ENCODE peak calls at places on chromosomes 1 and 21, in ten cellular contexts. B is stomach; J is LNCaP clone FGC; S is adrenal gland; I is neural crest cell; U is cardiac fibroblast; R is CD4-positive, alpha-beta T cell; V is GM12865; D is A549; Y is HepG2. L is an unnamed sample.

GRCh38 chr1:234676103-234676594 is 66.2 kb upstream of the IRF2BP2 start:
- DNase-seq in B (peak), J (no peak), S (peak), I (peak), U (peak), R (peak), V (peak), D (peak), Y (peak), L (no peak)

GRCh38 chr1:228293393-228293792 is 85.5 kb downstream of the OBSCN start:
- DNase-seq in B (no peak), J (no peak), S (no peak), I (no peak), U (no peak), R (no peak), V (no peak), D (no peak), Y (no peak), L (no peak)

GRCh38 chr1:93221913-93222312 is 41.4 kb downstream of the CCDC18 start:
- DNase-seq in B (no peak), J (no peak), S (peak), I (no peak), U (no peak), R (no peak), V (no peak), D (no peak), Y (peak), L (no peak)

GRCh38 chr1:32816676-32817158 is 441 bp downstream of the YARS1 start:
- DNase-seq in B (no peak), J (no peak), S (peak), I (peak), U (peak), R (no peak), V (peak), D (peak), Y (peak), L (no peak)

GRCh38 chr1:10839188-10839770 is 42.8 kb upstream of the CASZ1 start:
- DNase-seq in B (no peak), J (no peak), S (no peak), I (no peak), U (no peak), R (no peak), V (no peak), D (no peak), Y (no peak), L (no peak)

GRCh38 chr1:94384485-94385353 is 33.5 kb upstream of the ABCD3 start:
- DNase-seq in B (peak), J (peak), S (no peak), I (no peak), U (no peak), R (no peak), V (no peak), D (peak), Y (peak), L (no peak)

GRCh38 chr1:160838876-160839275 is 23.8 kb downstream of the CD244 start:
- DNase-seq in B (no peak), J (no peak), S (no peak), I (no peak), U (no peak), R (no peak), V (no peak), D (no peak), Y (no peak), L (peak)

GRCh38 chr1:45846931-45847330 is 43.5 kb downstream of the MAST2 start:
- DNase-seq in B (no peak), J (no peak), S (no peak), I (no peak), U (peak), R (no peak), V (no peak), D (no peak), Y (no peak), L (no peak)

GRCh38 chr1:171788696-171789095 is 7.2 kb downstream of the METTL13 start:
- DNase-seq in B (no peak), J (no peak), S (no peak), I (no peak), U (peak), R (no peak), V (no peak), D (no peak), Y (no peak), L (no peak)

GRCh38 chr21:31900121-31900895 is 27.5 kb downstream of the HUNK start:
- DNase-seq in B (peak), J (no peak), S (peak), I (no peak), U (no peak), R (no peak), V (no peak), D (peak), Y (peak), L (no peak)

GRCh38 chr1:52057245-52057644 is 1.1 kb downstream of the BTF3L4 start:
- DNase-seq in B (no peak), J (no peak), S (no peak), I (no peak), U (peak), R (no peak), V (no peak), D (no peak), Y (no peak), L (no peak)

GRCh38 chr1:221765527-221765926 is 23.6 kb upstream of the DUSP10 start:
- DNase-seq in B (no peak), J (no peak), S (no peak), I (no peak), U (peak), R (no peak), V (no peak), D (no peak), Y (no peak), L (no peak)

GRCh38 chr1:9801909-9802308 is 21.9 kb downstream of the CLSTN1 start:
- DNase-seq in B (no peak), J (no peak), S (no peak), I (no peak), U (no peak), R (no peak), V (no peak), D (no peak), Y (no peak), L (no peak)

GRCh38 chr1:53738205-53739108 is 507 bp downstream of the GLIS1 start:
- DNase-seq in B (no peak), J (no peak), S (no peak), I (no peak), U (peak), R (no peak), V (no peak), D (no peak), Y (no peak), L (no peak)

GRCh38 chr1:178942285-178943218 is 71.7 kb upstream of the ANGPTL1 start:
- DNase-seq in B (no peak), J (no peak), S (no peak), I (no peak), U (peak), R (no peak), V (no peak), D (no peak), Y (no peak), L (peak)

GRCh38 chr1:52142220-52143153 is 598 bp downstream of the ZFYVE9 start:
- DNase-seq in B (peak), J (no peak), S (peak), I (peak), U (peak), R (no peak), V (peak), D (peak), Y (peak), L (peak)

GRCh38 chr1:110873856-110874255 is 908 bp downstream of the CD53 start:
- DNase-seq in B (no peak), J (no peak), S (no peak), I (no peak), U (no peak), R (no peak), V (no peak), D (no peak), Y (no peak), L (no peak)

GRCh38 chr1:172603816-172604215 is 55.1 kb upstream of the FASLG start:
- DNase-seq in B (no peak), J (no peak), S (no peak), I (no peak), U (no peak), R (no peak), V (no peak), D (no peak), Y (no peak), L (no peak)

GRCh38 chr1:109643385-109644230 is 12.3 kb upstream of the GSTM4 start:
- DNase-seq in B (peak), J (no peak), S (peak), I (peak), U (peak), R (peak), V (peak), D (peak), Y (peak), L (peak)

GRCh38 chr1:60893111-60893510 is 189.2 kb upstream of the NFIA start:
- DNase-seq in B (no peak), J (no peak), S (no peak), I (no peak), U (no peak), R (no peak), V (no peak), D (no peak), Y (no peak), L (no peak)

GRCh38 chr1:173476197-173476663 is 905 bp upstream of the PRDX6 start:
- DNase-seq in B (no peak), J (no peak), S (no peak), I (no peak), U (no peak), R (no peak), V (peak), D (no peak), Y (no peak), L (no peak)

GRCh38 chr1:27624467-27625233 is 10.3 kb downstream of the FGR start:
- DNase-seq in B (no peak), J (no peak), S (no peak), I (no peak), U (no peak), R (no peak), V (peak), D (no peak), Y (no peak), L (no peak)

GRCh38 chr1:70319750-70320149 is 34.8 kb downstream of the ANKRD13C start:
- DNase-seq in B (no peak), J (no peak), S (no peak), I (no peak), U (peak), R (no peak), V (no peak), D (peak), Y (peak), L (no peak)

GRCh38 chr1:26999440-26999987 is 6.0 kb downstream of the TRNP1 start:
- DNase-seq in B (peak), J (no peak), S (peak), I (no peak), U (peak), R (no peak), V (no peak), D (peak), Y (peak), L (peak)

GRCh38 chr1:84300991-84301758 is at the start of gene SAMD13:
- DNase-seq in B (peak), J (peak), S (peak), I (no peak), U (peak), R (peak), V (peak), D (peak), Y (no peak), L (no peak)

GRCh38 chr21:41926068-41926806 is 27.6 kb downstream of the C2CD2 start:
- DNase-seq in B (peak), J (peak), S (no peak), I (no peak), U (peak), R (no peak), V (peak), D (no peak), Y (peak), L (no peak)

GRCh38 chr21:36297938-36298572 is 21.9 kb upstream of the MORC3 start:
- DNase-seq in B (peak), J (peak), S (peak), I (no peak), U (no peak), R (peak), V (peak), D (peak), Y (peak), L (no peak)

GRCh38 chr1:18941221-18942141 is 15.0 kb downstream of the IFFO2 start:
- DNase-seq in B (no peak), J (no peak), S (peak), I (no peak), U (peak), R (no peak), V (no peak), D (peak), Y (peak), L (no peak)

GRCh38 chr1:22163578-22163977 is 20.7 kb upstream of the WNT4 start:
- DNase-seq in B (peak), J (no peak), S (no peak), I (no peak), U (no peak), R (no peak), V (no peak), D (no peak), Y (no peak), L (no peak)

GRCh38 chr21:38438476-38438893 is 59.8 kb downstream of the ERG start:
- DNase-seq in B (no peak), J (no peak), S (peak), I (no peak), U (peak), R (no peak), V (no peak), D (peak), Y (no peak), L (peak)

GRCh38 chr1:164155337-164155850 is 403.6 kb upstream of the PBX1 start:
- DNase-seq in B (no peak), J (no peak), S (no peak), I (no peak), U (no peak), R (no peak), V (no peak), D (peak), Y (no peak), L (no peak)

GRCh38 chr1:226407497-226408284 is at the start of gene PARP1:
- DNase-seq in B (peak), J (peak), S (peak), I (peak), U (peak), R (peak), V (peak), D (peak), Y (peak), L (peak)

GRCh38 chr1:246708166-246708565 is 16.0 kb upstream of the SCCPDH start:
- DNase-seq in B (no peak), J (no peak), S (no peak), I (no peak), U (no peak), R (no peak), V (no peak), D (no peak), Y (no peak), L (no peak)

GRCh38 chr1:22131875-22132486 is 10.9 kb downstream of the WNT4 start:
- DNase-seq in B (peak), J (no peak), S (no peak), I (peak), U (no peak), R (peak), V (peak), D (peak), Y (peak), L (no peak)

GRCh38 chr1:6454856-6455751 is 10.9 kb downstream of the TNFRSF25 start:
- DNase-seq in B (no peak), J (no peak), S (no peak), I (no peak), U (peak), R (peak), V (peak), D (no peak), Y (no peak), L (no peak)

GRCh38 chr1:206685256-206685748 is 597 bp downstream of the MAPKAPK2 start:
- DNase-seq in B (no peak), J (no peak), S (peak), I (peak), U (peak), R (peak), V (peak), D (peak), Y (no peak), L (no peak)

GRCh38 chr1:224958490-224958889 is 29.0 kb downstream of the DNAH14 start:
- DNase-seq in B (no peak), J (no peak), S (no peak), I (no peak), U (no peak), R (no peak), V (no peak), D (no peak), Y (no peak), L (no peak)

GRCh38 chr21:37237764-37238163 is 29.4 kb downstream of the VPS26C start:
- DNase-seq in B (no peak), J (no peak), S (no peak), I (no peak), U (no peak), R (no peak), V (no peak), D (no peak), Y (no peak), L (no peak)

DNA sequence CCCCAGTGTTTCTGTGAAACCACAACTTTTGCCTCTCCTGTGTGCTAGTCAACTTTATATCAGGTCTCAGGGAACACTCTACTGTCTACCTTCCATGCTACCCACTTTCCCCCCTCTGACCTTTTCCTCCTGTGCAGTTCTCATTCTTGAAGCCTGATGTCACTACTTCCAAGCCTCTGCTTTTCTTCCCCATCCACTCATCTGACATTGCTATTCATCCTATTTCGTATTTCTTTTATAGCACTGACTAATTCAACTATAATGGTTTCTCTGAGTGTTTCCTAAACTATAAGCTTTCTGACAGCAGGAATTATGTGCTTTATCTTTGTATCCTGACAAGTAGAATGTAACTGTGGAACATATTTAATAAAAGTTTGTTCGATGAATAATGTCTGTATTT is 18.2 kb upstream of the DPH5 start:
- DNase-seq in B (no peak), J (no peak), S (no peak), I (no peak), U (peak), R (no peak), V (no peak), D (no peak), Y (no peak), L (no peak)
- TF ChIP-seq CTCF in B (no peak), J (no peak), S (no peak), I (no peak), U (peak), R (no peak), V (no peak), D (no peak), Y (no peak), L (no peak)

GRCh38 chr1:201518105-201518504 is 11.2 kb upstream of the CSRP1 start:
- DNase-seq in B (no peak), J (no peak), S (no peak), I (no peak), U (no peak), R (no peak), V (no peak), D (no peak), Y (no peak), L (no peak)

GRCh38 chr1:201516511-201517127 is 9.7 kb upstream of the CSRP1 start:
- DNase-seq in B (no peak), J (no peak), S (no peak), I (no peak), U (no peak), R (no peak), V (no peak), D (no peak), Y (no peak), L (no peak)

GRCh38 chr1:201515895-201516294 is 9.0 kb upstream of the CSRP1 start:
- DNase-seq in B (no peak), J (no peak), S (no peak), I (no peak), U (no peak), R (no peak), V (no peak), D (no peak), Y (no peak), L (no peak)

GRCh38 chr1:201515062-201515750 is 8.3 kb upstream of the CSRP1 start:
- DNase-seq in B (no peak), J (no peak), S (no peak), I (no peak), U (no peak), R (no peak), V (no peak), D (no peak), Y (no peak), L (no peak)

GRCh38 chr1:201517631-201518030 is 10.7 kb upstream of the CSRP1 start:
- DNase-seq in B (no peak), J (no peak), S (no peak), I (no peak), U (no peak), R (no peak), V (no peak), D (no peak), Y (no peak), L (no peak)
- TF ChIP-seq CTCF in B (no peak), J (no peak), S (no peak), I (no peak), U (no peak), R (no peak), V (no peak), D (no peak), Y (no peak), L (no peak)

DNA sequence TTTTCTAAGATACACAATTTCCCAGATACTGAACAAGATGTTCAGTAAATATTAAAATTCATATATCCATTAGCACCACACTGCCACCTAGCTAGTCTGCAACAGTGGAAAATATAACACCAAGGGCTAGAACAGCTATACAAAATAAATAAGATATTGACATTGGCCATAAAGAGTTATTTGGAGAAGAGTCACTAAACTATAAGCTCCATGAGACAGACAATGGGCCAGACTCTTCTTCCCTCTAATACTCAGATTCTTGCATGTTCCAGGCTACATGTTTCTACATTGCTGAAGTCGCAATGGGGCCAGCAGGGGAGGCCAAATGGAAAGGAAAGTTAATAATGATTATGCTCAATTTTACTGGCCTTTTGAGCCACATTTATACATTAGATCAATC is 21.5 kb downstream of the SPATA6 start:
- DNase-seq in B (no peak), J (peak), S (no peak), I (no peak), U (peak), R (no peak), V (no peak), D (no peak), Y (no peak), L (no peak)
- TF ChIP-seq CTCF in B (no peak), J (peak), S (peak), I (no peak), U (peak), R (no peak), V (no peak), D (peak), Y (peak), L (no peak)

DNA sequence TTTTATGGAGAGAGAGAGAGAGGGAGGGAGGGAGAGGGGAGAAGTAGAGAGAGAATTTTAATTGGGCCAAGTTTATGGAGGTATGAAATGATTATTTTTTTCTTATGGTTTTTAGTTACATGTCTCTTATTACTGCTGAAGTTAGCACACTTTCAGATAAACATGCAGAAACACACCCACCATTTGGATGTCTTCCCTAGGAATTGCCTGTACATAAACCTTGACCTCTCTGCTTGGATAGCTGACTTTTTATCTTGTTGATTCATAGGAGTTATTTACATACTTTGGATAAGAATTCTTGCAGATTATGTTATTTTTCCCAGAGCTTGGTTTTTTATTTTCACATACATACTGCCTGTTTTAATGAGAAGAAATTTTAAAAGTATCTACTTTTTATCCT is 310.2 kb upstream of the ADAMTS5 start:
- DNase-seq in B (no peak), J (no peak), S (no peak), I (no peak), U (peak), R (no peak), V (no peak), D (no peak), Y (no peak), L (no peak)
- TF ChIP-seq CTCF in B (no peak), J (no peak), S (no peak), I (no peak), U (no peak), R (no peak), V (no peak), D (no peak), Y (no peak), L (no peak)

DNA sequence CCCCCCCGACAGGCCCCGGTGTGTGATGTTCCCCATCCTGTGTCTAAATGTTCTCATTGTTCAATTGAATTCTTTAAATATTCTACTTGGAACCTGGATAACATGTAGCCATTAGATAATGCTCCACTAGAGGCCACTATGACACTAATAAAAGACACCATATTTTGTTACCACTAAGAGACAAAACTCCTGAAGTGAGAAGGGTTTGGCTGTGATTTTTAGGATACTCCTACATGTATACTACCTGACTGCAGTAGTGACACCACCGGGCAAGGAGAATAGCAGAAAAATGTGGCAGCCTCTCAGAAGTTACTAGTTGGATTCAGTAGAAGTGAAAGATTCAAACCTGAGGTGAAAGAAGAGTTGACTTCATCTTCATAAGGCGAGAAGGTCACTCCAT is 36.0 kb downstream of the F5 start:
- DNase-seq in B (no peak), J (peak), S (no peak), I (no peak), U (peak), R (no peak), V (peak), D (peak), Y (peak), L (no peak)
- TF ChIP-seq CTCF in B (peak), J (peak), S (peak), I (peak), U (peak), R (peak), V (peak), D (peak), Y (peak), L (no peak)

GRCh38 chr1:170200665-170201397 is 55.1 kb downstream of the NTMT2 start:
- DNase-seq in B (no peak), J (no peak), S (peak), I (no peak), U (peak), R (no peak), V (no peak), D (no peak), Y (no peak), L (no peak)
- TF ChIP-seq CTCF in B (no peak), J (no peak), S (no peak), I (no peak), U (no peak), R (no peak), V (no peak), D (no peak), Y (no peak), L (no peak)